ENCODE peak calls at places on chromosomes 12 and 14, in nine cellular contexts. B is kidney tubule cell; V is NCI-H1105 treated with DMSO at 0.1 percent for 48 hours; X is CD4-positive, alpha-beta memory T cell; O is activated CD4-positive, alpha-beta T cell treated with anti-CD3 and anti-CD28 coated beads, Interleukin-2, amount 50 U/mL, for 1 hour; M is endodermal cell; Q is SW 1271; A is mesendoderm; G is CD8-positive, alpha-beta memory T cell. Z is an unnamed sample.

GRCh38 chr14:29822430-29822709 is 105.3 kb downstream of the PRKD1 start:
- DNase-seq in B (no peak), V (no peak), X (no peak), O (no peak), M (no peak), Q (no peak), A (no peak), G (no peak), Z (no peak)

GRCh38 chr14:91281346-91281745 is 36.8 kb upstream of the GPR68 start:
- DNase-seq in B (peak), V (no peak), X (no peak), O (no peak), M (no peak), Q (no peak), A (no peak), G (no peak), Z (no peak)

GRCh38 chr14:34331728-34332623 is 130.1 kb downstream of the SPTSSA start:
- DNase-seq in B (peak), V (peak), X (peak), O (peak), M (peak), Q (peak), A (peak), G (peak), Z (peak)

GRCh38 chr12:55499810-55500252 is 7.7 kb downstream of the OR6C68 start:
- DNase-seq in B (no peak), V (no peak), X (no peak), O (no peak), M (no peak), Q (no peak), A (no peak), G (no peak), Z (no peak)

GRCh38 chr14:71629765-71630502 is 302.3 kb upstream of the RGS6 start:
- DNase-seq in B (no peak), V (no peak), X (no peak), O (no peak), M (no peak), Q (no peak), A (peak), G (no peak), Z (no peak)

GRCh38 chr14:71287567-71287966 is 380.3 kb downstream of the PCNX1 start:
- DNase-seq in B (no peak), V (no peak), X (no peak), O (no peak), M (no peak), Q (no peak), A (no peak), G (no peak), Z (no peak)

GRCh38 chr12:98579347-98579746 is 14.1 kb upstream of the SLC25A3 start:
- DNase-seq in B (no peak), V (no peak), X (no peak), O (no peak), M (peak), Q (no peak), A (no peak), G (no peak), Z (no peak)

GRCh38 chr12:47383942-47384341 is 304.2 kb upstream of the AMIGO2 start:
- DNase-seq in B (peak), V (no peak), X (no peak), O (no peak), M (no peak), Q (no peak), A (no peak), G (no peak), Z (no peak)

GRCh38 chr12:110247340-110248095 is 33.5 kb upstream of the ATP2A2 start:
- DNase-seq in B (peak), V (no peak), X (no peak), O (no peak), M (peak), Q (no peak), A (no peak), G (no peak), Z (no peak)

GRCh38 chr12:52278931-52279682 is 4.7 kb downstream of the KRT86 start:
- DNase-seq in B (peak), V (peak), X (peak), O (peak), M (peak), Q (peak), A (peak), G (peak), Z (peak)

GRCh38 chr14:22847661-22848341 is 11.4 kb downstream of the MMP14 start:
- DNase-seq in B (peak), V (no peak), X (no peak), O (no peak), M (peak), Q (no peak), A (no peak), G (no peak), Z (no peak)

GRCh38 chr12:114678718-114679117 is 5.3 kb downstream of the TBX3 start:
- DNase-seq in B (no peak), V (no peak), X (no peak), O (no peak), M (peak), Q (no peak), A (no peak), G (no peak), Z (no peak)

GRCh38 chr14:75147423-75148071 is 20.7 kb upstream of the NEK9 start:
- DNase-seq in B (peak), V (no peak), X (no peak), O (no peak), M (peak), Q (no peak), A (peak), G (no peak), Z (peak)

GRCh38 chr14:78758333-78758732 is 588.2 kb downstream of the NRXN3 start:
- DNase-seq in B (peak), V (peak), X (no peak), O (no peak), M (peak), Q (peak), A (peak), G (no peak), Z (peak)

GRCh38 chr12:5430639-5431603 is 987 bp upstream of the NTF3 start:
- DNase-seq in B (peak), V (no peak), X (no peak), O (no peak), M (peak), Q (no peak), A (peak), G (no peak), Z (no peak)

GRCh38 chr12:112924986-112925385 is 13.3 kb upstream of the OAS3 start:
- DNase-seq in B (no peak), V (no peak), X (no peak), O (no peak), M (no peak), Q (no peak), A (no peak), G (no peak), Z (no peak)

GRCh38 chr12:13103391-13104033 is at the start of gene GSG1:
- DNase-seq in B (no peak), V (no peak), X (no peak), O (no peak), M (no peak), Q (no peak), A (no peak), G (no peak), Z (no peak)

GRCh38 chr12:8012910-8013309 is 19.6 kb upstream of the FOXJ2 start:
- DNase-seq in B (no peak), V (no peak), X (no peak), O (no peak), M (no peak), Q (no peak), A (no peak), G (no peak), Z (no peak)

GRCh38 chr12:75960086-75960910 is 71.3 kb downstream of the PHLDA1 start:
- DNase-seq in B (peak), V (peak), X (no peak), O (no peak), M (peak), Q (no peak), A (peak), G (no peak), Z (peak)

GRCh38 chr14:94048676-94049624 is 22.8 kb downstream of the OTUB2 start:
- DNase-seq in B (no peak), V (peak), X (no peak), O (no peak), M (peak), Q (no peak), A (no peak), G (no peak), Z (no peak)

GRCh38 chr12:67671419-67671818 is 22.9 kb downstream of the DYRK2 start:
- DNase-seq in B (peak), V (no peak), X (no peak), O (no peak), M (no peak), Q (no peak), A (peak), G (no peak), Z (no peak)

GRCh38 chr12:53791735-53792326 is 40.1 kb upstream of the CISTR start:
- DNase-seq in B (peak), V (no peak), X (peak), O (peak), M (peak), Q (peak), A (peak), G (peak), Z (peak)

GRCh38 chr12:116736962-116737773 is 701 bp downstream of the SPRING1 start:
- DNase-seq in B (peak), V (no peak), X (no peak), O (no peak), M (peak), Q (no peak), A (peak), G (no peak), Z (peak)

GRCh38 chr12:11651377-11651776 is 1.9 kb downstream of the ETV6 start:
- DNase-seq in B (no peak), V (no peak), X (no peak), O (no peak), M (no peak), Q (no peak), A (no peak), G (no peak), Z (peak)

GRCh38 chr14:96762650-96763049 is 34.5 kb upstream of the VRK1 start:
- DNase-seq in B (peak), V (peak), X (peak), O (no peak), M (peak), Q (peak), A (peak), G (no peak), Z (peak)

GRCh38 chr12:129675947-129676346 is 227.9 kb downstream of the TMEM132D start:
- DNase-seq in B (no peak), V (no peak), X (no peak), O (no peak), M (no peak), Q (no peak), A (no peak), G (no peak), Z (peak)